ENCODE peak calls at places on chromosome 20, in eight cellular contexts. X, Z, Y, N, T, Q, W and C are unnamed samples.

GRCh38 chr20:62873280-62873679 is 11.7 kb upstream of the TCFL5 start:
- DNase-seq in X (no peak), Z (no peak), Y (no peak), N (no peak), T (no peak), Q (no peak), W (no peak), C (no peak)

GRCh38 chr20:36836591-36837329 is 39.2 kb upstream of the TLDC2 start:
- DNase-seq in X (peak; percentile 55), Z (peak; percentile 67), Y (peak; percentile 90), N (peak; percentile 39), T (peak; percentile 62), Q (no peak), W (no peak), C (no peak)

GRCh38 chr20:11895832-11896484 is 21.7 kb upstream of the BTBD3 start:
- DNase-seq in X (no peak), Z (no peak), Y (no peak), N (no peak), T (no peak), Q (no peak), W (no peak), C (no peak)

GRCh38 chr20:64051532-64052325 is 2.3 kb upstream of the SOX18 start:
- DNase-seq in X (peak; percentile 63), Z (no peak), Y (peak; percentile 87), N (no peak), T (no peak), Q (no peak), W (no peak), C (no peak)

GRCh38 chr20:64110411-64111068 is 3.2 kb upstream of the NPBWR2 start:
- DNase-seq in X (no peak), Z (peak; percentile 58), Y (peak; percentile 68), N (no peak), T (no peak), Q (no peak), W (no peak), C (no peak)

GRCh38 chr20:23623666-23624065 is 14.1 kb downstream of the CST3 start:
- DNase-seq in X (no peak), Z (no peak), Y (no peak), N (no peak), T (no peak), Q (no peak), W (no peak), C (no peak)

GRCh38 chr20:58692579-58693225 is at the start of gene NPEPL1:
- DNase-seq in X (peak; percentile 84), Z (peak; percentile 76), Y (peak; percentile 95), N (peak; percentile 55), T (peak; percentile 78), Q (peak; percentile 52), W (no peak), C (peak; percentile 70)

GRCh38 chr20:46378390-46379009 is 27.9 kb downstream of the ELMO2 start:
- DNase-seq in X (no peak), Z (no peak), Y (no peak), N (no peak), T (no peak), Q (no peak), W (no peak), C (no peak)

GRCh38 chr20:24507182-24507853 is 37.9 kb downstream of the SYNDIG1 start:
- DNase-seq in X (no peak), Z (no peak), Y (no peak), N (no peak), T (no peak), Q (no peak), W (no peak), C (no peak)

GRCh38 chr20:19207541-19207940 is 4.9 kb upstream of the SLC24A3 start:
- DNase-seq in X (no peak), Z (no peak), Y (no peak), N (no peak), T (no peak), Q (no peak), W (no peak), C (no peak)

GRCh38 chr20:51403465-51404220 is 138.9 kb downstream of the NFATC2 start:
- DNase-seq in X (no peak), Z (no peak), Y (no peak), N (no peak), T (no peak), Q (no peak), W (no peak), C (no peak)

GRCh38 chr20:51399138-51399890 is 143.2 kb downstream of the NFATC2 start:
- DNase-seq in X (no peak), Z (no peak), Y (no peak), N (no peak), T (no peak), Q (no peak), W (no peak), C (no peak)

GRCh38 chr20:51400051-51400926 is 142.2 kb downstream of the NFATC2 start:
- DNase-seq in X (no peak), Z (no peak), Y (peak; percentile 84), N (peak; percentile 70), T (no peak), Q (peak; percentile 53), W (no peak), C (no peak)

GRCh38 chr20:51404297-51405060 is 138.0 kb downstream of the NFATC2 start:
- DNase-seq in X (no peak), Z (no peak), Y (peak; percentile 95), N (peak; percentile 84), T (peak; percentile 51), Q (peak; percentile 85), W (no peak), C (no peak)

DNA sequence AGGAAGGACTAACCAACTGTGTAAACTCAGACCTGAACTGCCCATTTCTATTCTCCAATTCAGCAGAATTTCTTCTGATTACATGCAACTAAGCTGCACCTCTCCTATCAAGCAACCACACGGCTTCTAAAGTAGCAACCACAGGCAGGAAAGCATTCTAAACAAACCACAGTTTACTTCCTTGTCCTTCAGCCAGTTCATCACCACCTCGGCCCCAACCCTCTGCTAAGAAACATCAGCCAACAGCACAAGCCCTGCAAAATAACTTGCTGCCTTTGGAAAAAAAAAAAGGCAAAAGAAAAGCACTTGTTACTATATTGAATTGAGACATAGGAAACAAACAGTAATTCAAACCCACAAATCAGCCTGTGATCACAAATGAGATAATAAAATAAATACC is 140.3 kb downstream of the NFATC2 start:
- DNase-seq in X (no peak), Z (no peak), Y (peak; percentile 80), N (peak; percentile 63), T (peak; percentile 75), Q (peak; percentile 47), W (no peak), C (no peak)
- H3K4me3 ChIP-seq in X (no peak overlapping the region), Z (no peak overlapping the region), Y (no peak overlapping the region), N (no peak overlapping the region), T (no peak overlapping the region), Q (peak overlapping the region; percentile 20), W (no peak overlapping the region), C (no peak overlapping the region)

GRCh38 chr20:61682114-61682997 is 383.3 kb downstream of the TAF4 start:
- DNase-seq in X (no peak), Z (no peak), Y (no peak), N (no peak), T (no peak), Q (no peak), W (no peak), C (no peak)

GRCh38 chr20:61679473-61679872 is 386.2 kb downstream of the TAF4 start:
- DNase-seq in X (no peak), Z (no peak), Y (no peak), N (no peak), T (no peak), Q (no peak), W (no peak), C (no peak)

GRCh38 chr20:61678437-61678836 is 387.2 kb downstream of the TAF4 start:
- DNase-seq in X (no peak), Z (no peak), Y (no peak), N (no peak), T (no peak), Q (no peak), W (no peak), C (no peak)

GRCh38 chr20:61677928-61678327 is 387.8 kb downstream of the TAF4 start:
- DNase-seq in X (no peak), Z (no peak), Y (no peak), N (no peak), T (no peak), Q (no peak), W (no peak), C (no peak)

DNA sequence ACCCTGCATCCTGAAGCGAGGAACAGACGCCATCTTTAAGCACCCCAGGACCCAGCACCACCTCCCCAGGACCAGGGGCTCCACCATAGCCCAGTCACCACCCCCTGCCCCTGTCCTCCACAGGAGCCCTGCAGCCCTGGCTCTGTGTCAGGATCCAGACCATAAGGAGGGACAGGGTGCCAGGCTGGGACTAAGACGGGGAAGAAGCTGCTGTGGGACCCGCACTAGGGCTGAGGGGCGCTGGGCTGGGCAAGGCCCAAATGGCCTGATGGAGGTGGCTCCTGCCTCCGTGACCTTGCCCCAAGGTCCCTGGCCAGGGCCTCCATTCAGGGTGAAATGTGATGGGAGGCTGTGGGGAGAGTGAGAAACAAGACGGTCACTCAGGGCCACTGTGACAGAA is 385.6 kb downstream of the TAF4 start:
- DNase-seq in X (no peak), Z (no peak), Y (no peak), N (no peak), T (no peak), Q (no peak), W (no peak), C (no peak)
- H3K4me3 ChIP-seq in X (no peak overlapping the region), Z (no peak overlapping the region), Y (no peak overlapping the region), N (no peak overlapping the region), T (no peak overlapping the region), Q (no peak overlapping the region), W (no peak overlapping the region), C (no peak overlapping the region)

DNA sequence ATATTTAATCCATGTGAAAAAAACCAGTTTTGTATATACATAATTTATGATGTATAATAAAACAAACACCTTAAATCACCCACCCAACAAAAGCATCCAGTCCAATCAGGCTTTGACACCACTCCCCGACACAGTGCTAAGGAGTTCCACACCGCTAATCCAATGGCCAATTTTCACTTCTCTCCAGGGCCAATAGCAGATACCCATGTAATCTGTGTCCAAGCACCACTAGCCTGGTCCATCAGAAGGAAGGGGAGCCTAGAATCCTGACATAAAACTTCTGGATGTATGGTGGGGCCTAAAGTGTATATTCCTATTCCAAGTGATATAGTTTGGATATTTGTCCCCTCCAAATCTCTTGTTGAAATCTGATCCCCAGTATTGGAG is 21.0 kb downstream of the RALGAPA2 start:
- DNase-seq in X (no peak), Z (no peak), Y (no peak), N (no peak), T (no peak), Q (no peak), W (no peak), C (no peak)
- H3K4me3 ChIP-seq in X (no peak overlapping the region), Z (no peak overlapping the region), Y (no peak overlapping the region), N (no peak overlapping the region), T (no peak overlapping the region), Q (no peak overlapping the region), W (no peak overlapping the region), C (no peak overlapping the region)

DNA sequence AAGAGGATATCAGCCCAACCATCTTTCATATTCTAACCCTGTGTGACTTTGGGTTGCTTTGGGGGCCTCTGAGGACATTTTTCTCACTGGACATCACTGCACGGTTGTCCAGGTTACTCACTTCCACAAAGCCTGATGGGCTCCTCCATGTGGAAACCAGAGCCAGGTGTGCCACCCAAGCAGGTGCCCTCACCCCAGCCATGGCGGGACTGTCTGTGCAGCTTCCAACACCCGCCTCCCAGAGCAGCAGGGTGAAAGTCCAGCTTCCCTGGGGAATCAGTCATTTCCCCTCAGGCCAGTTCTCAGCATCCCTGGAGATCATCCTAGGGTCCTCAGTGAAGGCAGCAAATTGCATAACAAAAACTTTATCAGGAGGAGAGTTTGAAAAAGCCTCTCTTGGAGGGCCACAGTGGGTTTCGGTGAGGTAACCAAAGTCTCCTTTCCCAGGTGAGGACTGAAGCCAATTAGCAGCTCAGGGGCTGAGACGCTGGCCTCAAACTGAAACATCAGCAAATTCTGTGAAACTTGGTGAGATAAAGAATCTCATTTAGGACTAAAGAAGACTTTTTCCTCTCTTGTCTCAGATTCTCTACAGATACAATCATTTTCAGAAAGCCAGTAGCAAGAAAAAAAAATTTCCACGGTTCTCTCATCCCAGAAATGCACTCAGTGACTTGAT is 289.6 kb upstream of the CDH4 start:
- DNase-seq in X (no peak), Z (no peak), Y (no peak), N (no peak), T (no peak), Q (no peak), W (no peak), C (peak; percentile 33)
- H3K4me3 ChIP-seq in X (no peak overlapping the region), Z (no peak overlapping the region), Y (no peak overlapping the region), N (no peak overlapping the region), T (no peak overlapping the region), Q (no peak overlapping the region), W (no peak overlapping the region), C (no peak overlapping the region)